ENCODE peak calls at places on chromosomes 4 and X, in seven cellular contexts. Q is AG20443, S is astrocyte, U is amniotic stem cell, Z is hippocampal formation, C is coronary artery, M is GM13977. H is an unnamed sample.

GRCh38 chr4:106316773-106317409 is 541 bp downstream of the AIMP1 start:
- DNase-seq in Q (no peak), S (no peak), U (no peak), Z (no peak), C (no peak), M (no peak), H (no peak)

GRCh38 chrX:103537871-103538387 is 18.6 kb upstream of the RAB40A start:
- DNase-seq in Q (no peak), S (no peak), U (no peak), Z (no peak), C (no peak), M (no peak), H (no peak)

GRCh38 chrX:119672252-119672825 is 20.6 kb downstream of the SEPTIN6 start:
- DNase-seq in Q (no peak), S (no peak), U (no peak), Z (no peak), C (no peak), M (no peak), H (no peak)

GRCh38 chr4:4852591-4853362 is 6.7 kb upstream of the MSX1 start:
- DNase-seq in Q (peak), S (peak), U (peak), Z (no peak), C (no peak), M (peak), H (peak)

GRCh38 chr4:76473186-76473585 is 38.2 kb downstream of the SHROOM3 start:
- DNase-seq in Q (no peak), S (no peak), U (no peak), Z (no peak), C (no peak), M (no peak), H (no peak)

GRCh38 chr4:147247577-147247976 is 233.3 kb upstream of the EDNRA start:
- DNase-seq in Q (no peak), S (no peak), U (no peak), Z (no peak), C (no peak), M (no peak), H (no peak)

GRCh38 chr4:80125252-80126177 is 52.5 kb upstream of the ANTXR2 start:
- DNase-seq in Q (peak), S (peak), U (no peak), Z (no peak), C (no peak), M (peak), H (peak)

GRCh38 chr4:129583868-129584267 is 487.9 kb downstream of the C4orf33 start:
- DNase-seq in Q (no peak), S (no peak), U (no peak), Z (no peak), C (peak), M (no peak), H (no peak)

GRCh38 chr4:80526697-80527096 is 191.2 kb downstream of the CFAP299 start:
- DNase-seq in Q (no peak), S (no peak), U (no peak), Z (no peak), C (no peak), M (no peak), H (no peak)

GRCh38 chr4:151031831-151032605 is 16.9 kb upstream of the LRBA start:
- DNase-seq in Q (peak), S (peak), U (no peak), Z (no peak), C (no peak), M (no peak), H (peak)

GRCh38 chr4:119517361-119518229 is 111.0 kb downstream of the PDE5A start:
- DNase-seq in Q (peak), S (peak), U (no peak), Z (no peak), C (no peak), M (no peak), H (peak)